ENCODE peak calls at places on chromosomes 13 and 19, in eight cellular contexts. X, J, V, K, H, Y, W and Z are unnamed samples.

GRCh38 chr13:34414616-34415015 is 527.5 kb upstream of the NBEA start:
- DNase-seq in X (no peak), J (no peak), V (no peak), K (no peak), H (no peak), Y (no peak), W (no peak), Z (no peak)

GRCh38 chr19:51503428-51503827 is 1.8 kb upstream of the SIGLEC12 start:
- DNase-seq in X (no peak), J (no peak), V (no peak), K (no peak), H (no peak), Y (no peak), W (no peak), Z (no peak)

GRCh38 chr19:15378529-15379082 is 981 bp downstream of the AKAP8 start:
- DNase-seq in X (peak; percentile 44), J (peak; percentile 54), V (peak; percentile 73), K (peak; percentile 53), H (peak; percentile 62), Y (no peak), W (peak; percentile 69), Z (no peak)

GRCh38 chr13:55244991-55245644 is 1895.6 kb upstream of the PRR20A start:
- DNase-seq in X (peak; percentile 0), J (no peak), V (no peak), K (no peak), H (peak; percentile 3), Y (no peak), W (no peak), Z (no peak)

GRCh38 chr19:53055117-53055516 is 10.6 kb downstream of the ERVV-2 start:
- DNase-seq in X (no peak), J (no peak), V (no peak), K (no peak), H (no peak), Y (no peak), W (peak; percentile 45), Z (no peak)

GRCh38 chr19:15283141-15283885 is 49.0 kb downstream of the BRD4 start:
- DNase-seq in X (peak; percentile 71), J (no peak), V (no peak), K (peak; percentile 83), H (no peak), Y (no peak), W (peak; percentile 77), Z (no peak)

GRCh38 chr13:75704942-75705320 is 68.8 kb downstream of the LMO7 start:
- DNase-seq in X (peak; percentile 11), J (no peak), V (peak; percentile 82), K (no peak), H (no peak), Y (no peak), W (no peak), Z (no peak)

GRCh38 chr19:45955905-45956608 is 17.6 kb downstream of the NOVA2 start:
- DNase-seq in X (no peak), J (no peak), V (no peak), K (peak; percentile 89), H (peak; percentile 56), Y (no peak), W (no peak), Z (no peak)

GRCh38 chr13:47757681-47758080 is 243.4 kb downstream of the SUCLA2 start:
- DNase-seq in X (peak; percentile 44), J (no peak), V (no peak), K (no peak), H (no peak), Y (no peak), W (no peak), Z (no peak)

GRCh38 chr13:51147732-51148131 is 36.7 kb upstream of the C13orf42 start:
- DNase-seq in X (no peak), J (no peak), V (no peak), K (no peak), H (no peak), Y (no peak), W (no peak), Z (no peak)

GRCh38 chr19:57165846-57166245 is 1.4 kb downstream of the DUXA start:
- DNase-seq in X (no peak), J (no peak), V (no peak), K (no peak), H (no peak), Y (no peak), W (no peak), Z (no peak)

GRCh38 chr13:65965496-65965895 is 1264.6 kb downstream of the PCDH9 start:
- DNase-seq in X (peak; percentile 81), J (no peak), V (no peak), K (peak; percentile 37), H (no peak), Y (no peak), W (peak; percentile 75), Z (no peak)

GRCh38 chr13:76016799-76017198 is 380.7 kb downstream of the LMO7 start:
- DNase-seq in X (peak; percentile 53), J (no peak), V (peak; percentile 50), K (peak; percentile 32), H (peak; percentile 17), Y (peak; percentile 31), W (peak; percentile 61), Z (no peak)

GRCh38 chr19:51637362-51637978 is 7.3 kb upstream of the SIGLEC5 start:
- DNase-seq in X (peak; percentile 2), J (no peak), V (no peak), K (peak; percentile 2), H (peak; percentile 33), Y (no peak), W (peak; percentile 11), Z (no peak)

GRCh38 chr19:51086153-51086850 is 3.6 kb upstream of the KLK14 start:
- DNase-seq in X (no peak), J (no peak), V (no peak), K (no peak), H (no peak), Y (no peak), W (no peak), Z (no peak)

GRCh38 chr13:30623392-30623791 is 5.7 kb downstream of the USPL1 start:
- DNase-seq in X (no peak), J (no peak), V (no peak), K (peak; percentile 62), H (no peak), Y (no peak), W (peak; percentile 51), Z (no peak)

DNA sequence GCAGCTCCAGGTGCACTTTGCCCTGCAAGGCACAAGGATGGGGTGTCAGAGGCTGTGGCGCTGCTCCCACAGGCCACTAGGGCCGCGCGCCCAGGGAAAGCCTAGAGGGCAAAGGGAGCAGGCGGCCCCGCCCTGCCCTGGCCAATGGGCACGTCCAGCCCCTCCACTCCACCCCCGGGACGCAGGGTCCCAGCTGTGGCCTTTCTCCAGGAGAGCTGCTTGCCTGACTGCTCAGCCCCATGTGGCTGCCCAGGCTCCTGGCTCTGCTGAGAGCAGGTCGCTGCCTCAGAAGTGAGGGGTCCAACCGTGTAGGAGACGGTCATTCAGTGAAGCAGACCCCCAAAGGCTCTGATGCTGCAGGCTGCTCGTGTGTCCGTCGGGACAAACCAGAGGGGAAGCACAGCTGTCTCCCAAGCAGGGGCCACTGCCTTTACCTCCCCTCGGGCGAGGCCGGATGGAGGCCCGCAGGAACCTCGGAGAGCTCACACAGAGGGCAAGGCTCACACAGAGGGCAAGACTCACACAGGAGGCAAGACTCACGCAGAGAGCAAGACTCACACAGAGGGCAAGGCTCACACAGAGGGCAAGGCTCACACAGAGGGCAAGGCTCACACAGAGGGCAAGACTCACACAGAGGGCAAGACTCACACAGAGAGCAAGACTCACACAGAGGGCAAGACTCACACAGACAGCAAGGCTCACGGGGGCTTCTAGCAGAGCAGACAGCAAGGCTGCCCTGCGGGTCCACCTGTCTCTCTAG is 56.2 kb upstream of the C13orf46 start:
- DNase-seq in X (no peak), J (no peak), V (no peak), K (no peak), H (no peak), Y (no peak), W (peak; percentile 53), Z (no peak)
- TF ChIP-seq CTCF in X (no peak), J (no peak), V (no peak), K (no peak), H (no peak), Y (no peak), W (no peak), Z (peak; percentile 5)

GRCh38 chr19:10270616-10271394 is at the start of gene ICAM1:
- DNase-seq in X (peak; percentile 35), J (peak; percentile 77), V (peak; percentile 76), K (peak; percentile 79), H (peak; percentile 52), Y (no peak), W (peak; percentile 95), Z (peak; percentile 53)
- H3K4me3 ChIP-seq in X (peak within 1 kb of the TSS; percentile 29), J (peak within 1 kb of the TSS; percentile 81), V (no peak within 1 kb of the TSS), K (peak within 1 kb of the TSS; percentile 69), H (peak within 1 kb of the TSS; percentile 27), Y (peak within 1 kb of the TSS; percentile 32), W (peak within 1 kb of the TSS; percentile 81), Z (peak within 1 kb of the TSS; percentile 70)

DNA sequence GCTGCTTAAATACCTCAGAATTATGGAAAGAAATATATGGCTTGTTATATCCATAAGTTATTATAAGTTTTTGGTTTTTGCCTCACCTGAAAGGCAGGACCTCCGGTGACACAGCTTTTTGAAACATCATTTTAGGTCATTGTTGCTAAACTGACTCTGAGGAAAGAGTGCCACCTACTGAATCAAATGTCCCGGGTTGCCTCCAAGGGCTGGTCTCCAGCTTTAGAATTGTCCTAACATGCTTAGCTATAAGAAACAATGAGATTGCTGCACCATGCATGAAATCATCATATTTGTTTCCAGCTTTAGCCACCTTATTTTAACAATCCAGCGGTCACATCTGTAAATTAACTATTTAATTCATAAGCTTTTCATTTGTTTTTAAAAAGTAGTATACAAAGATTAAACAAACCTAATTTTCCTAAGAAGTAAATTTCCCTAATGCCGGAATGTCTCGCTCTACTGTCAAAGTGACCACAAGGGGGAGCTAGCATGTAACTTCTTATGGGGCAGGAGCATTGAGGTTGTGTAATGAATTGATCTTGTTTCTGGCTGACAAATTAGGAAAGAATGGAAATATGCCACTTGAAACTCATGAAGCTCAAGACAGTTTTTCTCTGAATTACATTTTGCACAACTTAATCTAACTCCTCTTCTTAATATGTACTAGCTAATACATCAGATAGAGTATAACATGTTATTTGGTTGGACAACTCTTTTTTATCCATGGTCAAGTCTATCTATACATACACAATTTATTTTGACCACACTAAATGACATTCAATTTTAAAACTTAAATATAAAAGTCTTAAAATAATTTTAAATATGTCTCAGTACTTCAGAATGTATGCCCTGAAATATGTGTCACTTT is 6.7 kb upstream of the PCDH17 start:
- DNase-seq in X (peak; percentile 62), J (no peak), V (peak; percentile 69), K (peak; percentile 60), H (peak; percentile 44), Y (peak; percentile 11), W (peak; percentile 75), Z (peak; percentile 32)
- TF ChIP-seq CTCF in X (peak; percentile 85), J (peak; percentile 50), V (peak; percentile 31), K (peak; percentile 87), H (peak; percentile 95), Y (peak; percentile 73), W (peak; percentile 85), Z (peak; percentile 89)

DNA sequence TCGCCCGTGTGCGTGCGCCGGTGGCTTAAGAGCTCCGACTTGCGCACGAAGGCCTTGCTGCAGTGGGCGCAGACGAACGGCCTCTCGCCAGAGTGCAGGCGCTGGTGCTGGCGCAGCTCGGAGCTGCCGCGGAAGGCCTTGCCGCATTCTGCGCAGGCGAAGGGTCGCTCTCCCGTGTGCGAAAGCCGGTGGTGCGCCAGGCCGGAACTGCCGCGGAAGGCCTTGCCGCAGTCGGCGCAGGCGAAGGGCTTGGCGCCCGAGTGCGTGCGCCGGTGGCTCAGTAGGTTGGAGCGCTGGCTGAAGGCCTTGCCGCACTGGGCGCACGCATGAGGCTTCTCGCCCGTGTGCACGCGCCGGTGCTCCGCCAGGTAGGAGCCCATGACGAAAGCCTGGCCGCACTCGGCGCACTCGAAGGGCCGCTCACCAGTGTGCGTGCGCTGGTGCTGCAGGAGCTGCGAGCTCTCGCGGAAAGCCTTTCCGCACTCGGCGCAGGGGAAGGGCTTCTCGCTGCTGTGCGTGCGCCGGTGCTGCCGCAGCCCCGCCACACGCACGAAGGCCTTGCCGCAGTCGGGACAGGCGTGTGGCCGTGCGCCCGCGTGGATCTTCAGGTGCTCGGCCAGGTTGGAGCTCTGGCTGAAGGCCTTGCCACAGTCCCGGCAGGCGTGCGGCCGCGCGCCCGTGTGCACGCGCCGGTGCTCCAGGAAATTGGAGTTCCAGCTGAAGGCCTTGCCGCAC is 3.1 kb upstream of the A1BG start:
- DNase-seq in X (peak; percentile 35), J (peak; percentile 33), V (no peak), K (peak; percentile 10), H (no peak), Y (no peak), W (peak; percentile 52), Z (no peak)
- H3K4me3 ChIP-seq in X (no peak overlapping the region), J (peak overlapping the region; percentile 53), V (no peak overlapping the region), K (no peak overlapping the region), H (no peak overlapping the region), Y (peak overlapping the region; percentile 30), W (peak overlapping the region; percentile 22), Z (no peak overlapping the region)